ENCODE peak calls at places on chromosomes 13 and 19, in eight cellular contexts. Z is H1, V is uterus, M is K562, T is ovary, X is prostate gland, E is HepG2, W is A549. O is an unnamed sample.
A peak's percentile ranks its signal among the peaks of the same experiment; 100 is the strongest.

GRCh38 chr13:83151308-83151660 is 731.0 kb downstream of the SLITRK1 start:
- DNase-seq in E (no peak), X (no peak), W (no peak), T (no peak), V (no peak), M (no peak), Z (no peak), O (no peak)

GRCh38 chr19:33430674-33431277 is 57.3 kb downstream of the CEBPG start:
- DNase-seq in V (no peak), T (no peak), M (peak; percentile 74), E (peak; percentile 25), Z (peak; percentile 88), X (peak; percentile 69), W (peak; percentile 80), O (peak; percentile 74)

GRCh38 chr13:107466326-107466725 is 749.0 kb downstream of the LIG4 start:
- DNase-seq in X (no peak), W (no peak), V (no peak), M (no peak), Z (no peak), T (no peak), E (no peak), O (no peak)

GRCh38 chr13:44969858-44970484 is 19.3 kb downstream of the NUFIP1 start:
- DNase-seq in X (peak; percentile 14), T (no peak), W (peak; percentile 35), V (no peak), E (peak; percentile 49), M (peak; percentile 14), Z (no peak), O (no peak)

GRCh38 chr19:44855606-44856005 is 9.5 kb downstream of the NECTIN2 start:
- DNase-seq in X (no peak), T (no peak), E (no peak), V (no peak), W (no peak), Z (no peak), M (no peak), O (no peak)

GRCh38 chr13:114092468-114092867 is 40.0 kb downstream of the RASA3 start:
- DNase-seq in E (no peak), M (no peak), T (no peak), W (no peak), V (no peak), X (no peak), Z (no peak), O (no peak)

GRCh38 chr13:27619711-27620376 is 485 bp downstream of the LNX2 start:
- DNase-seq in E (peak; percentile 7), W (peak; percentile 7), Z (no peak), T (no peak), M (peak; percentile 22), V (peak; percentile 37), X (peak; percentile 30), O (no peak)

GRCh38 chr19:45391871-45392665 is 12.8 kb downstream of the PPP1R13L start:
- DNase-seq in V (no peak), Z (no peak), W (no peak), M (no peak), X (no peak), T (no peak), E (no peak), O (no peak)

GRCh38 chr13:50149932-50150331 is 134.7 kb downstream of the KCNRG start:
- DNase-seq in W (no peak), M (peak; percentile 26), X (no peak), Z (no peak), V (peak; percentile 35), E (no peak), T (no peak), O (peak; percentile 81)

GRCh38 chr13:63636231-63636993 is 2220.8 kb upstream of the PCDH20 start:
- DNase-seq in W (peak; percentile 14), X (no peak), T (no peak), E (no peak), Z (no peak), M (no peak), V (no peak), O (peak; percentile 5)

DNA sequence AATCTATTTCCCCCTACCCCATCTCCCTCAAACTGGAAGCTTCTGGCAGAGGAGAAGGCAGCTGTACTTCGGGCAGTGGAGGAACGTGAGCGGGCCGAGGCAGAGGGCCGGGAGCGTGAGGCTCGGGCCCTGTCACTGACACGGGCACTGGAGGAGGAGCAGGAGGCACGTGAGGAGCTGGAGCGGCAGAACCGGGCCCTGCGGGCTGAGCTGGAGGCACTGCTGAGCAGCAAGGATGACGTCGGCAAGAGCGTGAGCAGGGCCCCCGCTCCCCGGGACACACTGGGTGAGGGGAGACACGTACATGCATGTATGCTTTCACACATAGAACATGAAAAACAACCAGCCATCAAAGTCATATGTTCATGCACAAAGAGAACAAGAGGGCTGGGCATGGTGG is 42.7 kb downstream of the KCNC3 start:
- DNase-seq in X (no peak), T (no peak), W (no peak), M (no peak), Z (no peak), V (no peak), E (no peak), O (no peak)
- H3K27ac ChIP-seq in X (no peak overlapping the region), T (no peak overlapping the region), W (no peak overlapping the region), M (no peak overlapping the region), Z (no peak overlapping the region), V (no peak overlapping the region), E (no peak overlapping the region), O (no peak overlapping the region)

DNA sequence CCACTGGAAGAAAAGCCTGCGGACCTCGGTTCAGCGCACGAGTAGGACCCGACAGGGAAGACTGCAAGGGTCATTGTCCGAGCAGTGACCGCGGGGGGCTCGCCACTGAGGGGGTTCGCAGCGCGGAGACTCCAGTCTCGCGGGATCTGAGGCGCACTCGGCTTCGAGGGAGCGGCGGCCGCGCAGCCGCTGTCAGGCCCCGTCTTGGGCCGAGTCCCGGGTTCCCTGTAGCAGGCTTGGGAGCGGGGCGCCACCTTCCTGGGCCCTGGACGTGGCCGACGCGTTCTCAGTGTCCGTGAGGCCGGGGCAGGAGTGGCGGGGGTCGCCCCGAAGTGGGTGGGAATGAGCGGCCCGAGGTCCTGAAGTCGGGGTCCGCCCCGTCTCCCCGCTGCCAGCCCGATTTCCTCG is 474 bp upstream of the FAM174C start:
- DNase-seq in T (no peak), V (no peak), X (no peak), W (no peak), M (peak; percentile 58), E (no peak), Z (peak; percentile 77), O (no peak)
- TF ChIP-seq POLR2A in T (no peak), V (no peak), X (no peak), W (no peak), M (no peak), E (no peak), Z (no peak), O (no peak)

GRCh38 chr13:24351423-24351822 is 42.0 kb downstream of the C1QTNF9 start:
- DNase-seq in W (no peak), M (no peak), X (no peak), Z (no peak), V (no peak), T (no peak), E (no peak), O (no peak)

GRCh38 chr13:24353736-24354135 is 44.4 kb downstream of the C1QTNF9 start:
- DNase-seq in W (no peak), M (no peak), X (no peak), T (no peak), E (no peak), Z (no peak), V (no peak), O (no peak)

GRCh38 chr13:24348385-24348784 is 39.0 kb downstream of the C1QTNF9 start:
- DNase-seq in Z (no peak), X (no peak), M (no peak), T (no peak), W (no peak), E (no peak), V (no peak), O (no peak)

GRCh38 chr13:24348797-24349515 is 39.6 kb downstream of the C1QTNF9 start:
- DNase-seq in W (peak; percentile 12), X (peak; percentile 80), T (no peak), E (no peak), M (no peak), Z (no peak), V (no peak), O (peak; percentile 97)
- H3K27ac ChIP-seq in W (no peak overlapping the region), X (no peak overlapping the region), T (no peak overlapping the region), E (no peak overlapping the region), M (no peak overlapping the region), Z (no peak overlapping the region), V (no peak overlapping the region), O (peak overlapping the region; percentile 81)

DNA sequence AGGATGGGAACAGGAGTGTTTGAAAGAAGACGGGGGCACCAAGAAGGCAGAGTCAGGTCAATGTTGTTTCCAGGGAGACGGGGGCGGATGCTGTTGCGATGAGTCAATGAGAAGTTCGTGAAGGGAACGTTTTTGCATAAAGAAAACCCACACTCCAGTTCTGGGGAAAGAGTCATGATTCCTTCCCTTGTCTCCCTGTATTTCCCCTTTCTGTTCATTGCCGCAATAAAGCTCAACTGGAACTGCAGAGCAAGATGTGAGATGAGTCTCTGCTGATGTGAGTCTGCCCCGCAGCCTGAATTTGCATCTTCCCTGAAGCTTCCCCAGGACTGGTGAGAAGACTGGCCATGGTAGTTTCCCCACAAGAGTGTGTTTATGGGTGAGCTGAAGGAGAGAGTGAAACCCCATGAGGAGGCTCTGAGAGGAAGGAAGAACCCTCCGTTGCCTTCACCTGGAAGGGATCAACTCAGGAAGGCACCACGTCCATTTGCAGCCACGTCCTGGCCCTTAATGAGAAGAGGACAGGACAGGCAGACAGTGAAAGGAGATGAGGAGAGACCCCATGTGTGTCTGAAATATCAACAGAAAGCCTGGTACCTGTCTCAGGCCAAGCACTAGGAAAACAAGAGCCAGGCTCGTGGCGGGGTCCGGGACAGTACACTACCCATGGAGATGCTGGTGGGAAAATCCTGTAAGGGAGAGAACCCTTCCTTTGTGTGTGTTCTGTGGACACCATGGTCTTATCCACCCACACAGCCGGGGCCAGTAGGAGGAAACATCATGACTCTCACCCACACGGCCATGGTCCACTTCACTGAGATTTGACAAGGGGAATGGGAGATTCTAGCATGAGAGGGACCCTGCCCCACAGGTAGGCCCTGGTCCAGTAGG is 13.7 kb downstream of the LILRA1 start:
- DNase-seq in E (no peak), V (no peak), Z (no peak), X (no peak), M (no peak), T (no peak), W (no peak), O (no peak)
- TF ChIP-seq POLR2A in E (no peak), V (no peak), Z (no peak), X (no peak), M (no peak), T (no peak), W (no peak), O (no peak)

DNA sequence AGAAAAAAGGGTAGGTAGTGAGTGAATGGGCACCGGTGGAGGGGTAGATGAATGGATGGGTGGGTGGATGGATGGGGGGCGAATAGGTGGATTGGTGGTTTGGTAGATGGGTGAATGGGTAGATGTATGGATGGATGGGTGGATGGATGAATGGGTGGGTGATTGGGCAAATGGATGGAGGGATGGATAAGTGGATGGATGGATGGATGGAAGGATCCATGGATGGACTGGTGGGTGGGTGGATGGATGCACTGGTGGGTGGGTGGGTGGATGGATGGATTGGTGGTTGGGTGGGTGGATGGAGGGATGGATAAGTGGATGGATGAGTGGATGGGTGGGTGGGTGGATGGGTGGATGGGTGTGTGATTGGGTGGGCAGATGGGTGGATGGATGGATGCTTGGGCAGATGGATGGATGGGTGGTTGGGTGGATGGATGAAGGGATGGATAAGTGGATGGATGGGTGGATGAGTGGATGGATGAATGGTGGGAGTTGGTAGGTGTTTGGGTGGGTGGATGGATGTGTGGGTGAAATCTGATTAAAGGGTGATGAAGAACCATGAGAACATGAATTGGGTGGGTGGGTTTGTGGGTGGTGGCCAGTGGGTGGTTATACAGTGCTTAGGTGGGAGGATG is 2.3 kb downstream of the ANKRD24 start:
- DNase-seq in W (no peak), E (no peak), T (no peak), X (no peak), Z (no peak), M (no peak), V (no peak), O (no peak)
- H3K27ac ChIP-seq in W (no peak overlapping the region), E (no peak overlapping the region), T (no peak overlapping the region), X (no peak overlapping the region), Z (no peak overlapping the region), M (no peak overlapping the region), V (no peak overlapping the region), O (no peak overlapping the region)

GRCh38 chr19:46958542-46958941 is 61.1 kb upstream of the NPAS1 start:
- DNase-seq in V (no peak), E (peak; percentile 44), M (no peak), X (no peak), W (no peak), T (no peak), Z (no peak), O (no peak)
- TF ChIP-seq POLR2A in V (no peak), E (no peak), M (no peak), X (no peak), W (no peak), T (no peak), Z (no peak), O (no peak)